ENCODE peak calls at places on chromosomes 7 and 10, in seven cellular contexts. Z, U, Q, X, Y, R and J are unnamed samples.

GRCh38 chr10:113030453-113030852 is 80.4 kb downstream of the TCF7L2 start:
- DNase-seq in Z (no peak), U (no peak), Q (no peak), X (no peak), Y (no peak), R (peak; percentile 35), J (no peak)

GRCh38 chr7:151081170-151082101 is 827 bp upstream of the FASTK start:
- DNase-seq in Z (no peak), U (no peak), Q (no peak), X (peak; percentile 74), Y (no peak), R (no peak), J (no peak)

GRCh38 chr7:66050337-66050957 is 25.2 kb upstream of the ASL start:
- DNase-seq in Z (no peak), U (no peak), Q (no peak), X (no peak), Y (no peak), R (no peak), J (no peak)

GRCh38 chr7:132758983-132759382 is 182.7 kb upstream of the PLXNA4 start:
- DNase-seq in Z (no peak), U (no peak), Q (no peak), X (no peak), Y (no peak), R (peak; percentile 86), J (no peak)

GRCh38 chr10:45061982-45062381 is 61.3 kb downstream of the ZNF22 start:
- DNase-seq in Z (no peak), U (no peak), Q (no peak), X (no peak), Y (no peak), R (no peak), J (no peak)

GRCh38 chr7:129845178-129845971 is 107.4 kb downstream of the UBE2H start:
- DNase-seq in Z (no peak), U (no peak), Q (no peak), X (no peak), Y (no peak), R (no peak), J (no peak)

GRCh38 chr7:102306916-102307677 is 20.4 kb downstream of the SH2B2 start:
- DNase-seq in Z (peak; percentile 90), U (no peak), Q (no peak), X (no peak), Y (no peak), R (no peak), J (peak; percentile 76)

GRCh38 chr7:102404005-102404861 is 8.1 kb downstream of the PRKRIP1 start:
- DNase-seq in Z (no peak), U (peak; percentile 58), Q (peak; percentile 37), X (no peak), Y (peak; percentile 56), R (peak; percentile 69), J (peak; percentile 72)

GRCh38 chr7:66245008-66245407 is 39.9 kb downstream of the TPST1 start:
- DNase-seq in Z (no peak), U (no peak), Q (no peak), X (no peak), Y (no peak), R (no peak), J (no peak)

GRCh38 chr10:84294766-84295447 is 33.5 kb upstream of the CCSER2 start:
- DNase-seq in Z (no peak), U (no peak), Q (no peak), X (no peak), Y (no peak), R (no peak), J (no peak)

GRCh38 chr7:107091306-107091705 is 46.8 kb downstream of the PRKAR2B start:
- DNase-seq in Z (no peak), U (no peak), Q (no peak), X (no peak), Y (no peak), R (no peak), J (no peak)

GRCh38 chr10:75175046-75175445 is 35.5 kb upstream of the VDAC2 start:
- DNase-seq in Z (no peak), U (no peak), Q (no peak), X (no peak), Y (no peak), R (no peak), J (no peak)

GRCh38 chr10:93871805-93872204 is 22.0 kb upstream of the SLC35G1 start:
- DNase-seq in Z (no peak), U (peak; percentile 21), Q (no peak), X (no peak), Y (no peak), R (no peak), J (no peak)

GRCh38 chr7:77570330-77571011 is 33.4 kb downstream of the PTPN12 start:
- DNase-seq in Z (no peak), U (no peak), Q (no peak), X (no peak), Y (no peak), R (no peak), J (no peak)

GRCh38 chr7:6416516-6417145 is 31.1 kb downstream of the DAGLB start:
- DNase-seq in Z (no peak), U (no peak), Q (no peak), X (no peak), Y (no peak), R (peak; percentile 89), J (peak; percentile 89)

GRCh38 chr7:27143022-27143949 is at the start of gene HOXA5:
- DNase-seq in Z (peak; percentile 86), U (peak; percentile 78), Q (no peak), X (peak; percentile 71), Y (no peak), R (peak; percentile 45), J (peak; percentile 88)

GRCh38 chr7:27210441-27211083 is 10.7 kb upstream of the HOXA13 start:
- DNase-seq in Z (no peak), U (peak; percentile 51), Q (no peak), X (no peak), Y (no peak), R (no peak), J (peak; percentile 78)

GRCh38 chr7:128407751-128408708 is 1.8 kb downstream of the IMPDH1 start:
- DNase-seq in Z (no peak), U (peak; percentile 94), Q (no peak), X (no peak), Y (no peak), R (no peak), J (no peak)

GRCh38 chr10:77716943-77717735 is 79.5 kb upstream of the KCNMA1 start:
- DNase-seq in Z (no peak), U (no peak), Q (no peak), X (no peak), Y (no peak), R (no peak), J (no peak)

GRCh38 chr7:100393233-100393905 is 20.1 kb downstream of the PILRA start:
- DNase-seq in Z (no peak), U (no peak), Q (no peak), X (no peak), Y (no peak), R (peak; percentile 73), J (no peak)

GRCh38 chr10:129332476-129332875 is 134.6 kb upstream of the MGMT start:
- DNase-seq in Z (no peak), U (peak; percentile 67), Q (no peak), X (no peak), Y (no peak), R (no peak), J (peak; percentile 75)

GRCh38 chr10:91391915-91392314 is 18.2 kb upstream of the HECTD2 start:
- DNase-seq in Z (no peak), U (no peak), Q (no peak), X (no peak), Y (no peak), R (no peak), J (no peak)

GRCh38 chr7:45573636-45574470 is at the start of gene ADCY1:
- DNase-seq in Z (no peak), U (no peak), Q (no peak), X (no peak), Y (no peak), R (no peak), J (no peak)

GRCh38 chr7:37142943-37143342 is 305.7 kb downstream of the ELMO1 start:
- DNase-seq in Z (no peak), U (no peak), Q (no peak), X (no peak), Y (no peak), R (no peak), J (no peak)

DNA sequence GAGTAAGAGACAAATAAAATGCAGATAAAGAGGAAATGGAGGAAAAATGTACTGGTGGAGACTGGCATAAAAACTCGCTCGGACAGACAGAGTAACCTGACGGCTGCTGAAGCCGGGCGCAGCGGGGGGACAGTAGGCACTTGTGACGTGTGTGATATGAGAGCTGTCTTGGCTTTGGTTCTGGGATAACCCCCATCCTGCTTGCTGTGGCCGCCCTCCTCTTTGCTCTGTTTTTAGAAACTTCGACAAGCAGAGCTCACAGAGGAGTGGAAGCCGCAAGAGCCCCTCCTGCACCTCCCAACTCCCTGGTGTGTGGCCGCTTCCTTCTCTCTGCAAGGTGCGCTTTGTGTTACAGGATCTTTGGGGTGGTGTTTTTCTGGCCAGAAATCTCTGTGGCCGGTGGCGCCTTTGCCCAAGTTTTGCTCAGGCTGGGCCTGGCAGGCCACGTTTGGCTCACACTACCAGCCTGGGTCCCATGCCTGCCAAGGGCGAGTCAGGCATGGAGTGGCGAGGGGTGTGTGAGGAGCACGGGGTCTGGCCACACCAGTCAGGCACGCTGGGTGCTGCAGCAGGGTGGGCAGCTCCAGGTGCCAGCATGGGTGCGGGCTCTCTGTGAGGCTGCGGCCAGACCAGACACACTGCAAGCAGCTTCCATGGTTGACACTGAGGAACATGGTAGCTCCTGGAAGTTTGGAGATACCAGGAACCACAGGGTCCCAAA is 268.0 kb downstream of the DNAJB6 start:
- DNase-seq in Z (no peak), U (no peak), Q (no peak), X (no peak), Y (no peak), R (no peak), J (no peak)
- H3K27ac ChIP-seq in Z (no peak overlapping the region), U (no peak overlapping the region), Q (no peak overlapping the region), X (no peak overlapping the region), Y (no peak overlapping the region), R (no peak overlapping the region), J (no peak overlapping the region)

GRCh38 chr10:71614946-71615345 is 104.6 kb downstream of the C10orf105 start:
- DNase-seq in Z (no peak), U (no peak), Q (no peak), X (no peak), Y (no peak), R (no peak), J (no peak)
- H3K27ac ChIP-seq in Z (no peak overlapping the region), U (no peak overlapping the region), Q (no peak overlapping the region), X (no peak overlapping the region), Y (no peak overlapping the region), R (no peak overlapping the region), J (no peak overlapping the region)

GRCh38 chr7:18978108-18978495 is 139.3 kb downstream of the TWIST1 start:
- DNase-seq in Z (no peak), U (no peak), Q (no peak), X (no peak), Y (no peak), R (no peak), J (no peak)
- H3K27ac ChIP-seq in Z (no peak overlapping the region), U (no peak overlapping the region), Q (no peak overlapping the region), X (peak overlapping the region; percentile 42), Y (no peak overlapping the region), R (no peak overlapping the region), J (no peak overlapping the region)

DNA sequence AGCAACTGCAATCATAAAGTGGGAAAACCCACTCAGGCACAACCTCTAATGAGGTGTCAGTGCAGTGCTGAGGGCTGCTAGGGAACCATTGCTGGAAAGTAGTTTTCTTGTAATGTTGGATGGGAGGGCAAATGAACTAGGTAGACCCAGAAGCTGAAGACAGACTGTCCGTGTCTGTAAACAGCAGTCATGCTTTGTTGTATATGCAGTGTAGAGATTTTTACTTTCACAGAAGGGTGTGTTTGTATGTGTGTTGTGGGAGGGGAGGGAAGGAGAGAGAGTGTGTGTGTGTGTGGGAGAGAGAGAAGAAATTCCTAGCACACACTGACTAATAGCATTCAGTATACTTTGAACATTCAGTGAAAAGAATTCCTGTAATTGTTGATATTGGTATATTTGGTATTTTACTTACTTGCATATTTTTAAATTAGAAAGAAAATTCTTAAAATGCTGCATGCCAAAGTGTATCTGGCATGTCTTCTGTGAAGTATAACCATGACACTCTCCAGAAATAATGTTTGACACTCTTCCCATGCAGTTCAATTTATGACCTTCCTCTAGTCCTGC is 28.8 kb downstream of the ITGB8 start:
- DNase-seq in Z (no peak), U (no peak), Q (no peak), X (no peak), Y (no peak), R (no peak), J (no peak)
- H3K27ac ChIP-seq in Z (no peak overlapping the region), U (no peak overlapping the region), Q (no peak overlapping the region), X (no peak overlapping the region), Y (no peak overlapping the region), R (no peak overlapping the region), J (no peak overlapping the region)